ENCODE peak calls at places on chromosomes 3 and 15, in eight cellular contexts. R, G, S, C, W, A, D and M are unnamed samples.

GRCh38 chr3:168121175-168121853 is 25.6 kb upstream of the GOLIM4 start:
- DNase-seq in C (no peak), A (no peak), D (no peak), R (no peak), W (peak; percentile 58), G (peak; percentile 58), S (no peak), M (no peak)

GRCh38 chr3:12158387-12159226 is at the start of gene TIMP4:
- DNase-seq in W (peak; percentile 78), R (peak; percentile 54), G (peak; percentile 30), C (no peak), A (peak; percentile 75), D (peak; percentile 83), S (no peak), M (peak; percentile 74)

GRCh38 chr3:179149239-179149887 is 1.2 kb downstream of the PIK3CA start:
- DNase-seq in R (peak; percentile 21), G (peak; percentile 27), C (peak; percentile 41), A (peak; percentile 36), D (no peak), S (peak; percentile 84), W (no peak), M (peak; percentile 60)

GRCh38 chr3:110738531-110738930 is 333.1 kb upstream of the NECTIN3 start:
- DNase-seq in R (no peak), C (no peak), A (no peak), G (peak; percentile 27), W (no peak), D (no peak), S (no peak), M (peak; percentile 24)

GRCh38 chr3:58353722-58354553 is 21.2 kb downstream of the PXK start:
- DNase-seq in C (peak; percentile 37), D (peak; percentile 33), R (no peak), S (peak; percentile 15), W (no peak), G (no peak), A (peak; percentile 26), M (no peak)

GRCh38 chr15:77002436-77002835 is 7.5 kb downstream of the PSTPIP1 start:
- DNase-seq in G (peak; percentile 12), W (no peak), A (no peak), C (no peak), R (no peak), S (peak; percentile 49), D (no peak), M (no peak)

GRCh38 chr3:120678331-120678845 is 3.7 kb downstream of the HGD start:
- DNase-seq in R (peak; percentile 56), A (peak; percentile 80), G (peak; percentile 71), D (peak; percentile 74), C (no peak), W (no peak), S (peak; percentile 23), M (peak; percentile 76)

GRCh38 chr3:137767146-137768020 is 3.3 kb downstream of the SOX14 start:
- DNase-seq in A (no peak), R (peak; percentile 93), S (no peak), D (peak; percentile 72), W (no peak), G (no peak), C (no peak), M (no peak)

GRCh38 chr3:195897081-195897852 is 11.1 kb downstream of the TNK2 start:
- DNase-seq in D (no peak), W (peak; percentile 79), A (peak; percentile 76), S (no peak), R (no peak), C (no peak), G (peak; percentile 56), M (peak; percentile 87)

GRCh38 chr15:31401282-31401681 is 74.6 kb downstream of the KLF13 start:
- DNase-seq in C (no peak), R (no peak), W (no peak), S (no peak), A (no peak), D (no peak), G (no peak), M (no peak)

GRCh38 chr3:58434990-58435389 is 1.4 kb upstream of the PDHB start:
- DNase-seq in R (peak; percentile 85), D (peak; percentile 99), A (peak; percentile 55), S (no peak), G (peak; percentile 83), C (no peak), W (no peak), M (peak; percentile 52)

GRCh38 chr3:61573441-61573840 is 12.1 kb downstream of the PTPRG start:
- DNase-seq in W (no peak), R (no peak), G (no peak), C (no peak), D (no peak), A (peak; percentile 80), S (no peak), M (peak; percentile 60)

GRCh38 chr3:143170043-143170442 is 50.5 kb downstream of the CHST2 start:
- DNase-seq in C (no peak), D (no peak), S (no peak), G (no peak), A (no peak), W (no peak), R (no peak), M (no peak)

DNA sequence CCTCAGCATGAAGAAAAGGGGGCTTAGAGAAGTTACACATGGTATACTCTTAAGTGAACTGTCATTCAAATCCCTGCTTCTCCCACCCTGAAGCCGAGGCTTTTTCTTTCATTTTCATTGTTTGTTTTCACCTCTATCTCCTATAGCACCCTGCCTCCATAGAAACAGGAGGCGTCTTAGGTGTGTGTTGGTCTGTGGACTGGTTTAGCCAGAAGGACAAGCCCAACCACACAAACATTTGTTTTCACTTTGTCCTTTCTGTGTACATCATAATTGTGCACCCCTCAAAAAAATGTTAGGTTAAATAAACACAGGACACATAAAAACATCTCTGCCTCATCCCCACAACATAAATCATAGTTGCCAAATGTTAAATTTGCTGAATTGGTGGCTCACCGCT is 73.3 kb upstream of the UBE2E2 start:
- DNase-seq in G (no peak), R (no peak), A (peak; percentile 71), C (no peak), W (no peak), S (peak; percentile 25), D (no peak), M (peak; percentile 73)
- H3K4me3 ChIP-seq in G (no peak overlapping the region), R (no peak overlapping the region), A (peak overlapping the region; percentile 28), C (no peak overlapping the region), W (no peak overlapping the region), S (no peak overlapping the region), D (no peak overlapping the region), M (peak overlapping the region; percentile 23)

GRCh38 chr15:64806509-64806908 is 18.9 kb downstream of the PIF1 start:
- DNase-seq in A (no peak), G (no peak), W (no peak), R (no peak), C (no peak), S (no peak), D (peak; percentile 62), M (no peak)

GRCh38 chr15:64808785-64809453 is 16.5 kb downstream of the PIF1 start:
- DNase-seq in A (no peak), S (no peak), W (no peak), D (peak; percentile 79), R (peak; percentile 57), G (no peak), C (no peak), M (no peak)

GRCh38 chr15:64809649-64810498 is 15.6 kb downstream of the PIF1 start:
- DNase-seq in W (peak; percentile 87), C (peak; percentile 42), S (peak; percentile 74), R (peak; percentile 94), A (peak; percentile 70), D (peak; percentile 93), G (peak; percentile 27), M (peak; percentile 71)

GRCh38 chr15:64807051-64807749 is 18.2 kb downstream of the PIF1 start:
- DNase-seq in G (no peak), D (peak; percentile 85), A (no peak), C (no peak), S (no peak), R (peak; percentile 51), W (no peak), M (no peak)

DNA sequence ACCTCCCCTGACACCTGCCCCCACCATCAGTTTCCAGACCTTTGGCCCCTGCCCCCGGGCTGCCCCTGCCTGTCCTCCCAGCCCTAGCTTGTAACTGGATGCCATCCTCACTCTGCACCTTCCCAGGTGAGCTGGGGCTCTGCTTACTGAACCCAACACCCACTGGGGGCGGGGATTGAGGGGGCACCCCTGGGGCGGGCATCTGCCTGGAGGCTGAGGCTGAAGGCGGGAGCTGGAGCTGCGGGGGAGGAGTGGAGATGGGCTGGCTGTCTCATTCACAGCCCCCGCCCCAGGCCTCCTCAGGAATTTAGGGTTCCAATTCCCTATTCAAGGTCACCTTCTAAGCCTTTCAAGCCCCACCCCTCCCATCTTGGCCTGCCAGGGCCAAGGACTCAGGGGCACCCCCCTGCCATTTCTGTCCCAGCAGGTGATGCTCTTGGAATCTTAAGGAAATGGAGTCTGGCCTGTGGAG is 17.7 kb downstream of the PIF1 start:
- DNase-seq in W (no peak), C (no peak), A (no peak), D (peak; percentile 74), S (no peak), G (no peak), R (no peak), M (no peak)
- H3K4me3 ChIP-seq in W (no peak overlapping the region), C (no peak overlapping the region), A (no peak overlapping the region), D (no peak overlapping the region), S (no peak overlapping the region), G (no peak overlapping the region), R (no peak overlapping the region), M (no peak overlapping the region)

GRCh38 chr15:83200589-83200988 is 7.0 kb downstream of the HDGFL3 start:
- DNase-seq in G (peak; percentile 48), C (no peak), W (no peak), D (no peak), R (no peak), A (no peak), S (peak; percentile 49), M (no peak)

GRCh38 chr15:83194527-83194926 is 13.1 kb downstream of the HDGFL3 start:
- DNase-seq in A (no peak), D (peak; percentile 49), W (no peak), C (no peak), R (no peak), S (no peak), G (no peak), M (no peak)

GRCh38 chr15:83199288-83199687 is 8.3 kb downstream of the HDGFL3 start:
- DNase-seq in A (no peak), R (no peak), S (peak; percentile 85), W (no peak), D (no peak), C (no peak), G (no peak), M (no peak)

GRCh38 chr15:83200162-83200561 is 7.5 kb downstream of the HDGFL3 start:
- DNase-seq in S (peak; percentile 73), W (no peak), A (no peak), C (no peak), G (peak; percentile 80), D (no peak), R (no peak), M (no peak)

GRCh38 chr15:83198476-83198875 is 9.1 kb downstream of the HDGFL3 start:
- DNase-seq in D (no peak), S (peak; percentile 61), C (no peak), A (no peak), W (no peak), G (no peak), R (no peak), M (no peak)
- H3K4me3 ChIP-seq in D (no peak overlapping the region), S (peak overlapping the region; percentile 29), C (no peak overlapping the region), A (no peak overlapping the region), W (no peak overlapping the region), G (no peak overlapping the region), R (no peak overlapping the region), M (no peak overlapping the region)

DNA sequence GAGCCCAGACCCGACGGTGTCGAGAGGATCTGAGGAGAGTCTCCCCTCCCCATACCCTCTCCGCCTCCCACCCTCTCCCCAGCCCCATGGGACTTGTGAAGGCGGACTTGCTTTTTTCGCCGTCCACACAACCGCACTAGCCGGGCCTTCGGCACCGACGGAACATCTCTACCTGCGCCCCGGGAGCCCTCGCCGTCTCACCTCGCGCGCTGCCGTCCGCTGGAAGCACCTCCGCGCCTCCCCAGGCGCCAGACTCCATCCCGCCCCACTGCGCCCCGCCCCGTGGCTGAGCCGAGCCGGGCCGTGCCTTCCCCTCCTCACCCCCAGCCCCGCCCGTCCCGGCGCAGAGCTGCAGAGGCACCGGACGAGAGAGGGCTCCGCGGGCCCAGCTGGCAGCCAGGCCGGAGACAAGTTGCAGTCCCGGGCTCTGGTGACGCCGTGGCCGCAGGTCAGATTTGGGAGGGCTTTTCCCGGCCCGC is at the start of the genes DUOX1 and DUOXA1:
- DNase-seq in A (no peak), W (peak; percentile 66), C (no peak), S (no peak), D (peak; percentile 48), R (peak; percentile 67), G (no peak), M (peak; percentile 79)
- H3K4me3 ChIP-seq in A (no peak within 1 kb of the TSS), W (peak within 1 kb of the TSS; percentile 48), C (no peak within 1 kb of the TSS), S (no peak within 1 kb of the TSS), D (no peak within 1 kb of the TSS), R (peak within 1 kb of the TSS; percentile 42), G (no peak within 1 kb of the TSS), M (peak within 1 kb of the TSS; percentile 59)